ENCODE peak calls at places on chromosomes 11 and 22, in eight cellular contexts. One of them, this sample, is unnamed.

GRCh38 chr11:79507726-79508125 is 66.9 kb upstream of the TENM4 start:
- DNase-seq in HS-27A: no peak
- DNase-seq in stimulated activated naive B cell treated with anti-CD40 and anti-IgM and Interleukin-4, amounts not matched to agents 10 μg/mL and 1 μg/mL and 100 μg/mL, for 72 hours: no peak
- DNase-seq in NCI-H1105: no peak
- DNase-seq in stimulated activated CD8-positive, alpha-beta memory T cell treated with anti-CD3 and anti-CD28 coated beads, Interleukin-4, amount 100 ng/mL, for 1 hour: no peak
- DNase-seq in IMR-90: no peak
- DNase-seq in HuH-7: no peak
- DNase-seq in CD8-positive, alpha-beta T cell: no peak
- DNase-seq in this sample: no peak

GRCh38 chr22:26342719-26343449 is 86.2 kb upstream of the ASPHD2 start:
- DNase-seq in HS-27A: no peak
- DNase-seq in stimulated activated naive B cell treated with anti-CD40 and anti-IgM and Interleukin-4, amounts not matched to agents 10 μg/mL and 1 μg/mL and 100 μg/mL, for 72 hours: no peak
- DNase-seq in NCI-H1105: no peak
- DNase-seq in stimulated activated CD8-positive, alpha-beta memory T cell treated with anti-CD3 and anti-CD28 coated beads, Interleukin-4, amount 100 ng/mL, for 1 hour: no peak
- DNase-seq in IMR-90: no peak
- DNase-seq in HuH-7: no peak
- DNase-seq in CD8-positive, alpha-beta T cell: no peak
- DNase-seq in this sample: no peak

GRCh38 chr11:116851631-116852030 is 14.2 kb upstream of the APOA1 start:
- DNase-seq in HS-27A: no peak
- DNase-seq in stimulated activated naive B cell treated with anti-CD40 and anti-IgM and Interleukin-4, amounts not matched to agents 10 μg/mL and 1 μg/mL and 100 μg/mL, for 72 hours: no peak
- DNase-seq in NCI-H1105: no peak
- DNase-seq in stimulated activated CD8-positive, alpha-beta memory T cell treated with anti-CD3 and anti-CD28 coated beads, Interleukin-4, amount 100 ng/mL, for 1 hour: peak; percentile 21
- DNase-seq in IMR-90: no peak
- DNase-seq in HuH-7: no peak
- DNase-seq in CD8-positive, alpha-beta T cell: peak; percentile 44
- DNase-seq in this sample: no peak

GRCh38 chr11:6799402-6799801 is at the start of gene OR6A2:
- DNase-seq in HS-27A: no peak
- DNase-seq in stimulated activated naive B cell treated with anti-CD40 and anti-IgM and Interleukin-4, amounts not matched to agents 10 μg/mL and 1 μg/mL and 100 μg/mL, for 72 hours: no peak
- DNase-seq in NCI-H1105: no peak
- DNase-seq in stimulated activated CD8-positive, alpha-beta memory T cell treated with anti-CD3 and anti-CD28 coated beads, Interleukin-4, amount 100 ng/mL, for 1 hour: no peak
- DNase-seq in IMR-90: peak; percentile 47
- DNase-seq in HuH-7: no peak
- DNase-seq in CD8-positive, alpha-beta T cell: no peak
- DNase-seq in this sample: no peak

GRCh38 chr11:17351510-17352176 is at the start of gene NCR3LG1:
- DNase-seq in HS-27A: no peak
- DNase-seq in stimulated activated naive B cell treated with anti-CD40 and anti-IgM and Interleukin-4, amounts not matched to agents 10 μg/mL and 1 μg/mL and 100 μg/mL, for 72 hours: peak; percentile 38
- DNase-seq in NCI-H1105: peak; percentile 23
- DNase-seq in stimulated activated CD8-positive, alpha-beta memory T cell treated with anti-CD3 and anti-CD28 coated beads, Interleukin-4, amount 100 ng/mL, for 1 hour: peak; percentile 25
- DNase-seq in IMR-90: peak; percentile 77
- DNase-seq in HuH-7: peak; percentile 36
- DNase-seq in CD8-positive, alpha-beta T cell: peak; percentile 51
- DNase-seq in this sample: peak; percentile 38

GRCh38 chr11:58832246-58832645 is 12.3 kb downstream of the GLYATL2 start:
- DNase-seq in HS-27A: peak; percentile 51
- DNase-seq in stimulated activated naive B cell treated with anti-CD40 and anti-IgM and Interleukin-4, amounts not matched to agents 10 μg/mL and 1 μg/mL and 100 μg/mL, for 72 hours: no peak
- DNase-seq in NCI-H1105: no peak
- DNase-seq in stimulated activated CD8-positive, alpha-beta memory T cell treated with anti-CD3 and anti-CD28 coated beads, Interleukin-4, amount 100 ng/mL, for 1 hour: no peak
- DNase-seq in IMR-90: no peak
- DNase-seq in HuH-7: no peak
- DNase-seq in CD8-positive, alpha-beta T cell: no peak
- DNase-seq in this sample: no peak

GRCh38 chr11:70471254-70471653 is 72.9 kb downstream of the CTTN start:
- DNase-seq in HS-27A: no peak
- DNase-seq in stimulated activated naive B cell treated with anti-CD40 and anti-IgM and Interleukin-4, amounts not matched to agents 10 μg/mL and 1 μg/mL and 100 μg/mL, for 72 hours: no peak
- DNase-seq in NCI-H1105: no peak
- DNase-seq in stimulated activated CD8-positive, alpha-beta memory T cell treated with anti-CD3 and anti-CD28 coated beads, Interleukin-4, amount 100 ng/mL, for 1 hour: no peak
- DNase-seq in IMR-90: no peak
- DNase-seq in HuH-7: peak; percentile 83
- DNase-seq in CD8-positive, alpha-beta T cell: no peak
- DNase-seq in this sample: no peak

GRCh38 chr11:43035011-43035564 is 276.7 kb upstream of the API5 start:
- DNase-seq in HS-27A: no peak
- DNase-seq in stimulated activated naive B cell treated with anti-CD40 and anti-IgM and Interleukin-4, amounts not matched to agents 10 μg/mL and 1 μg/mL and 100 μg/mL, for 72 hours: no peak
- DNase-seq in NCI-H1105: no peak
- DNase-seq in stimulated activated CD8-positive, alpha-beta memory T cell treated with anti-CD3 and anti-CD28 coated beads, Interleukin-4, amount 100 ng/mL, for 1 hour: no peak
- DNase-seq in IMR-90: no peak
- DNase-seq in HuH-7: no peak
- DNase-seq in CD8-positive, alpha-beta T cell: no peak
- DNase-seq in this sample: no peak

GRCh38 chr11:126624491-126624890 is 269.0 kb downstream of the ST3GAL4 start:
- DNase-seq in HS-27A: no peak
- DNase-seq in stimulated activated naive B cell treated with anti-CD40 and anti-IgM and Interleukin-4, amounts not matched to agents 10 μg/mL and 1 μg/mL and 100 μg/mL, for 72 hours: no peak
- DNase-seq in NCI-H1105: no peak
- DNase-seq in stimulated activated CD8-positive, alpha-beta memory T cell treated with anti-CD3 and anti-CD28 coated beads, Interleukin-4, amount 100 ng/mL, for 1 hour: no peak
- DNase-seq in IMR-90: no peak
- DNase-seq in HuH-7: no peak
- DNase-seq in CD8-positive, alpha-beta T cell: no peak
- DNase-seq in this sample: no peak

GRCh38 chr22:39856588-39856987 is 37.0 kb downstream of the ENTHD1 start:
- DNase-seq in HS-27A: no peak
- DNase-seq in stimulated activated naive B cell treated with anti-CD40 and anti-IgM and Interleukin-4, amounts not matched to agents 10 μg/mL and 1 μg/mL and 100 μg/mL, for 72 hours: no peak
- DNase-seq in NCI-H1105: no peak
- DNase-seq in stimulated activated CD8-positive, alpha-beta memory T cell treated with anti-CD3 and anti-CD28 coated beads, Interleukin-4, amount 100 ng/mL, for 1 hour: no peak
- DNase-seq in IMR-90: no peak
- DNase-seq in HuH-7: no peak
- DNase-seq in CD8-positive, alpha-beta T cell: no peak
- DNase-seq in this sample: no peak

This sample was measured in activated T-helper 1 cell treated with anti-CD3 and anti-CD28 coated beads, Interleukin-12 subunit alpha, Interleukin-12 subunit beta, Interleukin-2, Interleukin-4 antibody, amounts not matched to agents 30 ng/mL and 10 ng/mL and 1 ng/mL, durations not matched to agents 14 hours and 24 hours and 36 hours.